ENCODE peak calls at places on chromosomes 13 and 19, in nine cellular contexts. Z is IMR-90, B is left ventricle myocardium inferior, X is neuronal stem cell, T is hepatocyte, M is H9, N is upper lobe of right lung, V is aorta, J is GM12878. R is an unnamed sample.

GRCh38 chr13:63190219-63190618 is 1774.6 kb upstream of the PCDH20 start:
- DNase-seq in V (no peak), T (no peak), B (no peak), X (no peak), N (no peak), J (no peak), M (no peak), Z (no peak), R (no peak)

GRCh38 chr13:41267106-41267505 is 3.7 kb upstream of the MTRF1 start:
- DNase-seq in X (no peak), T (no peak), V (no peak), N (no peak), Z (peak; percentile 18), M (no peak), B (no peak), J (no peak), R (no peak)

GRCh38 chr19:48210005-48210404 is 39.5 kb downstream of the ZSWIM9 start:
- DNase-seq in M (no peak), B (no peak), X (no peak), V (no peak), T (no peak), J (no peak), N (no peak), Z (no peak), R (no peak)

GRCh38 chr13:80341771-80342271 is 895 bp upstream of the SPRY2 start:
- DNase-seq in N (peak; percentile 83), T (peak; percentile 68), B (peak; percentile 66), V (peak; percentile 55), X (peak; percentile 74), M (peak; percentile 53), J (no peak), Z (peak; percentile 43), R (peak; percentile 62)

GRCh38 chr19:3835055-3835435 is 33.8 kb downstream of the ZFR2 start:
- DNase-seq in M (no peak), J (no peak), B (no peak), V (no peak), Z (no peak), T (no peak), X (no peak), N (no peak), R (no peak)

GRCh38 chr13:59024434-59024833 is 1139.3 kb downstream of the DIAPH3 start:
- DNase-seq in M (no peak), N (no peak), B (no peak), T (no peak), J (no peak), V (no peak), X (no peak), Z (no peak), R (no peak)

GRCh38 chr19:56874530-56874929 is 34.0 kb upstream of the PEG3 start:
- DNase-seq in M (no peak), B (no peak), T (no peak), X (no peak), N (no peak), Z (no peak), J (no peak), V (no peak), R (no peak)

GRCh38 chr19:46753420-46754155 is 7.3 kb upstream of the STRN4 start:
- DNase-seq in M (peak; percentile 77), N (no peak), B (peak; percentile 41), J (no peak), Z (no peak), T (peak; percentile 53), X (no peak), V (peak; percentile 69), R (no peak)

GRCh38 chr19:46489445-46490272 is 6.0 kb downstream of the PNMA8B start:
- DNase-seq in X (no peak), M (no peak), Z (peak; percentile 62), N (peak; percentile 80), J (no peak), T (peak; percentile 63), B (peak; percentile 55), V (peak; percentile 83), R (peak; percentile 56)

GRCh38 chr13:30049692-30050091 is 199.3 kb upstream of the UBL3 start:
- DNase-seq in T (no peak), X (no peak), J (no peak), Z (no peak), M (no peak), B (no peak), V (no peak), N (no peak), R (no peak)

GRCh38 chr13:113229791-113230190 is 20.4 kb downstream of the CUL4A start:
- DNase-seq in N (no peak), M (no peak), Z (no peak), B (no peak), J (no peak), V (no peak), T (no peak), X (no peak), R (no peak)

GRCh38 chr13:99385940-99386339 is 78.7 kb upstream of the GPR183 start:
- DNase-seq in Z (no peak), B (no peak), M (peak; percentile 23), J (no peak), V (no peak), N (no peak), T (no peak), X (no peak), R (no peak)

GRCh38 chr19:17460372-17461230 is at the start of gene NXNL1:
- DNase-seq in V (no peak), N (no peak), Z (no peak), B (no peak), X (no peak), M (no peak), J (no peak), T (no peak), R (no peak)

GRCh38 chr13:51221674-51222509 is at the start of gene FAM124A:
- DNase-seq in Z (peak; percentile 4), N (peak; percentile 77), M (no peak), T (peak; percentile 80), B (peak; percentile 50), V (peak; percentile 51), J (no peak), X (peak; percentile 70), R (peak; percentile 20)

GRCh38 chr13:38348890-38349289 is 761 bp upstream of the UFM1 start:
- DNase-seq in X (peak; percentile 11), T (peak; percentile 51), J (no peak), Z (peak; percentile 40), M (no peak), B (no peak), N (no peak), V (no peak), R (peak; percentile 53)

GRCh38 chr13:25137624-25137892 is 34.5 kb downstream of the AMER2 start:
- DNase-seq in V (no peak), T (no peak), N (no peak), Z (no peak), B (no peak), M (no peak), J (no peak), X (no peak), R (no peak)

GRCh38 chr19:2337329-2337707 is 8.8 kb downstream of the SPPL2B start:
- DNase-seq in J (no peak), X (peak; percentile 52), N (no peak), Z (peak; percentile 43), V (no peak), T (peak; percentile 80), B (no peak), M (peak; percentile 79), R (peak; percentile 44)

GRCh38 chr19:18292810-18293641 is 11.6 kb upstream of the JUND start:
- DNase-seq in N (peak; percentile 93), T (peak; percentile 91), V (peak; percentile 91), J (no peak), M (peak; percentile 96), Z (peak; percentile 57), X (peak; percentile 82), B (peak; percentile 91), R (peak; percentile 77)

GRCh38 chr19:38362076-38362945 is 12.1 kb upstream of the PSMD8 start:
- DNase-seq in X (peak; percentile 77), M (peak; percentile 96), T (peak; percentile 84), B (peak; percentile 85), N (peak; percentile 96), V (peak; percentile 92), J (no peak), Z (peak; percentile 49), R (peak; percentile 54)

GRCh38 chr19:33796164-33797100 is at the start of gene KCTD15:
- DNase-seq in N (peak; percentile 79), Z (peak; percentile 31), M (peak; percentile 47), T (peak; percentile 68), J (no peak), V (peak; percentile 64), X (peak; percentile 61), B (peak; percentile 48), R (peak; percentile 42)

GRCh38 chr13:53901593-53901992 is 873.0 kb downstream of the OLFM4 start:
- DNase-seq in V (no peak), Z (no peak), M (no peak), B (no peak), T (no peak), X (no peak), J (no peak), N (no peak), R (no peak)

GRCh38 chr19:51166846-51167490 is 24.9 kb downstream of the SIGLEC7 start:
- DNase-seq in M (no peak), J (no peak), N (no peak), V (peak; percentile 77), T (no peak), X (no peak), B (no peak), Z (no peak), R (no peak)

DNA sequence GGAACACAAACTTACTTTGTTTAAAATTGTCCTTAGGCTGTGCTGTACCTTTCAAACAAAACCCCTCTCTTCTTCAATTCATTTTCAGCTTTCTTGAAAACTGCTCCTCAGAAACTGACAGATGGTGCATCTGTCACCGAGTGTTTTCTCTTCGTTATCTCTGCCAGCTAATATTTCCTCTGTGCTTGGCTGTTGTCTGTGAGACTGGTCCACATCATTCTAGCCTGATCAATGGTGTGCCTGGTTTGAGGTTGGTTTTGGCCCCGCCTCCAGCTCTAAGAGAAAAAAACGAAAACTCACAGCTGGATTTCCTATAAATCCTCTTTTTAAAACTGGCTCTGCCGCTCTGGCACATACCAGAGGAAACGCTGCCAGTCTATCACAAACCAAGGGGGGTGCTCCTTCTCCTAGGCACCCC is 79.7 kb downstream of the STARD13 start:
- DNase-seq in V (no peak), T (no peak), X (no peak), N (no peak), J (no peak), B (no peak), Z (peak; percentile 62), M (no peak), R (peak; percentile 69)
- H3K4me1 ChIP-seq in V (peaks cover 5% of the 10 kb centered on the region), T (peaks cover 20% of the 10 kb centered on the region), X (no peaks in the 10 kb centered on the region), N (peaks cover 44% of the 10 kb centered on the region), J (peaks cover 31% of the 10 kb centered on the region), B (peaks cover 84% of the 10 kb centered on the region), Z (peaks cover 30% of the 10 kb centered on the region), M (no peaks in the 10 kb centered on the region), R (peaks cover 25% of the 10 kb centered on the region)

GRCh38 chr13:44302233-44302632 is 71.4 kb upstream of the SERP2 start:
- DNase-seq in T (no peak), M (no peak), J (no peak), X (no peak), V (no peak), N (no peak), B (no peak), Z (no peak), R (peak; percentile 85)
- H3K4me1 ChIP-seq in T (peaks cover 32% of the 10 kb centered on the region), M (peaks cover 6% of the 10 kb centered on the region), J (peaks cover 15% of the 10 kb centered on the region), X (peaks cover 13% of the 10 kb centered on the region), V (peaks cover 4% of the 10 kb centered on the region), N (peaks cover 33% of the 10 kb centered on the region), B (peaks cover 74% of the 10 kb centered on the region), Z (peaks cover 20% of the 10 kb centered on the region), R (peaks cover 30% of the 10 kb centered on the region)

GRCh38 chr19:1061987-1062386 is 5.0 kb upstream of the ARHGAP45 start:
- DNase-seq in B (no peak), J (no peak), Z (no peak), M (no peak), N (no peak), X (no peak), T (no peak), V (no peak), R (no peak)
- H3K4me1 ChIP-seq in B (peaks cover 25% of the 10 kb centered on the region), J (peaks cover 14% of the 10 kb centered on the region), Z (peaks cover 3% of the 10 kb centered on the region), M (peaks cover 5% of the 10 kb centered on the region), N (peaks cover 22% of the 10 kb centered on the region), X (peaks cover 12% of the 10 kb centered on the region), T (peaks cover 23% of the 10 kb centered on the region), V (no peaks in the 10 kb centered on the region), R (no peaks in the 10 kb centered on the region)

GRCh38 chr19:13072206-13072898 is 30.3 kb downstream of the LYL1 start:
- DNase-seq in X (no peak), J (no peak), V (no peak), M (no peak), T (no peak), B (no peak), N (no peak), Z (no peak), R (no peak)
- H3K4me1 ChIP-seq in X (peaks cover 6% of the 10 kb centered on the region), J (no peaks in the 10 kb centered on the region), V (no peaks in the 10 kb centered on the region), M (peaks cover 2% of the 10 kb centered on the region), T (peaks cover 35% of the 10 kb centered on the region), B (peaks cover 76% of the 10 kb centered on the region), N (peaks cover 28% of the 10 kb centered on the region), Z (peaks cover 10% of the 10 kb centered on the region), R (peaks cover 14% of the 10 kb centered on the region)